ENCODE peak calls at places on chromosomes 5 and 9, in five cellular contexts. U is DND-41; L is right lobe of liver; C is stimulated activated CD8-positive, alpha-beta memory T cell treated with anti-CD3 and anti-CD28 coated beads, Interleukin-12 subunit alpha, Interleukin-12 subunit beta, amount 100 ng/mL, for 4 hours; D is GM23338. R is an unnamed sample.

GRCh38 chr9:31390352-31391025 is 994.0 kb upstream of the ACO1 start:
- DNase-seq in U (no peak), L (no peak), C (no peak), D (no peak), R (no peak)

GRCh38 chr9:100455470-100455869 is 17.5 kb upstream of the TMEFF1 start:
- DNase-seq in U (no peak), L (no peak), C (no peak), D (no peak), R (no peak)

GRCh38 chr9:101480386-101480785 is 44.8 kb upstream of the ALDOB start:
- DNase-seq in U (no peak), L (no peak), C (no peak), D (no peak), R (peak)

GRCh38 chr5:56829137-56829536 is 13.8 kb downstream of the MAP3K1 start:
- DNase-seq in U (no peak), L (no peak), C (peak), D (no peak), R (peak)

GRCh38 chr9:88922091-88922490 is 69.2 kb upstream of the S1PR3 start:
- DNase-seq in U (peak), L (no peak), C (peak), D (no peak), R (no peak)

GRCh38 chr5:155807884-155808576 is 518.9 kb upstream of the SGCD start:
- DNase-seq in U (no peak), L (no peak), C (no peak), D (no peak), R (no peak)

GRCh38 chr5:180156141-180156540 is 52.9 kb downstream of the RASGEF1C start:
- DNase-seq in U (no peak), L (no peak), C (no peak), D (peak), R (no peak)

GRCh38 chr5:165029471-165029870 is 1524.1 kb downstream of the MAT2B start:
- DNase-seq in U (no peak), L (no peak), C (no peak), D (peak), R (no peak)

GRCh38 chr9:112507281-112507680 is 20.7 kb downstream of the KIAA1958 start:
- DNase-seq in U (no peak), L (no peak), C (no peak), D (no peak), R (no peak)

GRCh38 chr9:134644715-134645606 is 3.4 kb downstream of the COL5A1 start:
- DNase-seq in U (no peak), L (no peak), C (no peak), D (no peak), R (peak)

GRCh38 chr9:110105107-110105506 is 102.9 kb downstream of the C9orf152 start:
- DNase-seq in U (no peak), L (no peak), C (no peak), D (no peak), R (no peak)

GRCh38 chr5:137146402-137146889 is 352.7 kb downstream of the SPOCK1 start:
- DNase-seq in U (no peak), L (no peak), C (no peak), D (no peak), R (peak)

GRCh38 chr5:112682621-112683061 is 55.0 kb upstream of the APC start:
- DNase-seq in U (no peak), L (no peak), C (no peak), D (no peak), R (no peak)

GRCh38 chr5:25255128-25255527 is 610.4 kb upstream of the CDH10 start:
- DNase-seq in U (no peak), L (no peak), C (no peak), D (no peak), R (no peak)

GRCh38 chr9:2838356-2838983 is 5.4 kb downstream of the PUM3 start:
- DNase-seq in U (no peak), L (no peak), C (no peak), D (no peak), R (no peak)

GRCh38 chr5:4101189-4101588 is 505.6 kb downstream of the IRX1 start:
- DNase-seq in U (no peak), L (no peak), C (no peak), D (no peak), R (no peak)

GRCh38 chr5:142904421-142904820 is 134.2 kb downstream of the ARHGAP26 start:
- DNase-seq in U (no peak), L (no peak), C (no peak), D (no peak), R (peak)

GRCh38 chr9:74032421-74032820 is 464.7 kb upstream of the RORB start:
- DNase-seq in U (no peak), L (no peak), C (no peak), D (no peak), R (no peak)

GRCh38 chr9:21155501-21155900 is 11.0 kb downstream of the IFNA21 start:
- DNase-seq in U (no peak), L (no peak), C (no peak), D (no peak), R (peak)

GRCh38 chr9:5292141-5292540 is 12.4 kb downstream of the RLN2 start:
- DNase-seq in U (no peak), L (no peak), C (no peak), D (no peak), R (no peak)

GRCh38 chr9:128068656-128069221 is 707 bp downstream of the SLC25A25 start:
- DNase-seq in U (peak), L (no peak), C (no peak), D (no peak), R (no peak)